ENCODE peak calls at places on chromosomes 12 and 14, in nine cellular contexts. One of them, this sample, is unnamed.
A peak's percentile ranks its signal among the peaks of the same experiment; 100 is the strongest.

GRCh38 chr14:54599932-54600331 is 33.0 kb downstream of the SAMD4A start:
- DNase-seq in H54: no peak
- DNase-seq in sciatic nerve: no peak
- DNase-seq in H4: no peak
- DNase-seq in astrocyte of the spinal cord: no peak
- DNase-seq in fibroblast of pulmonary artery: no peak
- DNase-seq in NCI-H1092 treated with DMSO at 0.1 percent for 48 hours: no peak
- DNase-seq in fibroblast of mammary gland: peak; percentile 37
- DNase-seq in SK-N-DZ: no peak
- DNase-seq in this sample: no peak

GRCh38 chr14:95374262-95374997 is 54.7 kb upstream of the CLMN start:
- DNase-seq in sciatic nerve: no peak
- DNase-seq in H4: no peak
- DNase-seq in fibroblast of mammary gland: no peak
- DNase-seq in astrocyte of the spinal cord: no peak
- DNase-seq in fibroblast of pulmonary artery: no peak
- DNase-seq in H54: no peak
- DNase-seq in NCI-H1092 treated with DMSO at 0.1 percent for 48 hours: no peak
- DNase-seq in SK-N-DZ: no peak
- DNase-seq in this sample: no peak

GRCh38 chr12:5624873-5625272 is 193.0 kb downstream of the NTF3 start:
- DNase-seq in H54: no peak
- DNase-seq in fibroblast of mammary gland: no peak
- DNase-seq in sciatic nerve: no peak
- DNase-seq in fibroblast of pulmonary artery: no peak
- DNase-seq in astrocyte of the spinal cord: no peak
- DNase-seq in NCI-H1092 treated with DMSO at 0.1 percent for 48 hours: no peak
- DNase-seq in H4: no peak
- DNase-seq in SK-N-DZ: no peak
- DNase-seq in this sample: no peak

GRCh38 chr12:114774181-114774580 is 90.2 kb upstream of the TBX3 start:
- DNase-seq in NCI-H1092 treated with DMSO at 0.1 percent for 48 hours: no peak
- DNase-seq in SK-N-DZ: no peak
- DNase-seq in sciatic nerve: no peak
- DNase-seq in H54: peak; percentile 71
- DNase-seq in fibroblast of mammary gland: peak; percentile 7
- DNase-seq in fibroblast of pulmonary artery: peak; percentile 94
- DNase-seq in H4: no peak
- DNase-seq in astrocyte of the spinal cord: peak; percentile 75
- DNase-seq in this sample: no peak

GRCh38 chr12:59734371-59734770 is 138.5 kb downstream of the SLC16A7 start:
- DNase-seq in NCI-H1092 treated with DMSO at 0.1 percent for 48 hours: no peak
- DNase-seq in H4: no peak
- DNase-seq in H54: no peak
- DNase-seq in fibroblast of mammary gland: no peak
- DNase-seq in sciatic nerve: no peak
- DNase-seq in fibroblast of pulmonary artery: no peak
- DNase-seq in SK-N-DZ: no peak
- DNase-seq in astrocyte of the spinal cord: no peak
- DNase-seq in this sample: no peak

GRCh38 chr12:113066806-113067400 is 10.4 kb downstream of the DTX1 start:
- DNase-seq in SK-N-DZ: no peak
- DNase-seq in astrocyte of the spinal cord: no peak
- DNase-seq in H54: no peak
- DNase-seq in H4: no peak
- DNase-seq in NCI-H1092 treated with DMSO at 0.1 percent for 48 hours: peak; percentile 38
- DNase-seq in fibroblast of mammary gland: no peak
- DNase-seq in fibroblast of pulmonary artery: no peak
- DNase-seq in sciatic nerve: no peak
- DNase-seq in this sample: no peak

GRCh38 chr12:121755591-121755990 is 37.9 kb downstream of the RHOF start:
- DNase-seq in NCI-H1092 treated with DMSO at 0.1 percent for 48 hours: no peak
- DNase-seq in fibroblast of mammary gland: no peak
- DNase-seq in H54: no peak
- DNase-seq in H4: no peak
- DNase-seq in fibroblast of pulmonary artery: no peak
- DNase-seq in sciatic nerve: no peak
- DNase-seq in SK-N-DZ: no peak
- DNase-seq in astrocyte of the spinal cord: no peak
- DNase-seq in this sample: no peak

GRCh38 chr12:102562836-102563425 is 82.6 kb upstream of the IGF1 start:
- DNase-seq in fibroblast of pulmonary artery: no peak
- DNase-seq in H4: no peak
- DNase-seq in fibroblast of mammary gland: no peak
- DNase-seq in NCI-H1092 treated with DMSO at 0.1 percent for 48 hours: no peak
- DNase-seq in SK-N-DZ: no peak
- DNase-seq in sciatic nerve: no peak
- DNase-seq in H54: no peak
- DNase-seq in astrocyte of the spinal cord: no peak
- DNase-seq in this sample: no peak

GRCh38 chr12:24278832-24279231 is 329.4 kb upstream of the SOX5 start:
- DNase-seq in fibroblast of mammary gland: no peak
- DNase-seq in astrocyte of the spinal cord: no peak
- DNase-seq in SK-N-DZ: no peak
- DNase-seq in fibroblast of pulmonary artery: no peak
- DNase-seq in sciatic nerve: no peak
- DNase-seq in NCI-H1092 treated with DMSO at 0.1 percent for 48 hours: no peak
- DNase-seq in H4: no peak
- DNase-seq in H54: no peak
- DNase-seq in this sample: no peak

GRCh38 chr12:56581418-56582145 is 48.5 kb downstream of the BAZ2A start:
- DNase-seq in SK-N-DZ: no peak
- DNase-seq in fibroblast of mammary gland: peak; percentile 36
- DNase-seq in fibroblast of pulmonary artery: peak; percentile 49
- DNase-seq in H54: no peak
- DNase-seq in H4: no peak
- DNase-seq in astrocyte of the spinal cord: peak; percentile 46
- DNase-seq in NCI-H1092 treated with DMSO at 0.1 percent for 48 hours: no peak
- DNase-seq in sciatic nerve: no peak
- DNase-seq in this sample: no peak